ENCODE peak calls at places on chromosomes 1 and 21, in eight cellular contexts. U, Z, F, Y, W, L, R and S are unnamed samples.

GRCh38 chr1:15820478-15820877 is 13.0 kb upstream of the UQCRHL start:
- DNase-seq in U (no peak), Z (no peak), F (peak), Y (no peak), W (no peak), L (no peak), R (no peak), S (no peak)

GRCh38 chr1:67350783-67351182 is 43.1 kb downstream of the IL12RB2 start:
- DNase-seq in U (no peak), Z (no peak), F (no peak), Y (no peak), W (no peak), L (no peak), R (no peak), S (peak)

GRCh38 chr1:40017951-40018575 is 22.5 kb upstream of the CAP1 start:
- DNase-seq in U (no peak), Z (no peak), F (no peak), Y (no peak), W (no peak), L (no peak), R (no peak), S (peak)

GRCh38 chr1:171783816-171784530 is 2.5 kb downstream of the METTL13 start:
- DNase-seq in U (no peak), Z (no peak), F (no peak), Y (no peak), W (no peak), L (no peak), R (no peak), S (no peak)

GRCh38 chr1:107748529-107748928 is 216.5 kb downstream of the VAV3 start:
- DNase-seq in U (no peak), Z (no peak), F (peak), Y (no peak), W (no peak), L (peak), R (peak), S (no peak)

GRCh38 chr1:50425376-50426107 is 2.3 kb upstream of the DMRTA2 start:
- DNase-seq in U (no peak), Z (no peak), F (no peak), Y (no peak), W (no peak), L (peak), R (peak), S (no peak)

GRCh38 chr1:62508187-62508758 is 71.4 kb downstream of the USP1 start:
- DNase-seq in U (peak), Z (no peak), F (peak), Y (no peak), W (no peak), L (peak), R (peak), S (peak)

GRCh38 chr1:248926401-248927182 is 20.6 kb downstream of the PGBD2 start:
- DNase-seq in U (no peak), Z (no peak), F (no peak), Y (no peak), W (no peak), L (no peak), R (peak), S (no peak)

GRCh38 chr1:147052143-147052542 is 114.0 kb downstream of the NBPF12 start:
- DNase-seq in U (no peak), Z (no peak), F (no peak), Y (no peak), W (no peak), L (no peak), R (no peak), S (no peak)

GRCh38 chr1:99650021-99650420 is 4.1 kb downstream of the PALMD start:
- DNase-seq in U (no peak), Z (no peak), F (no peak), Y (no peak), W (no peak), L (no peak), R (no peak), S (no peak)

GRCh38 chr1:205870236-205870635 is 20.3 kb upstream of the PM20D1 start:
- DNase-seq in U (no peak), Z (no peak), F (no peak), Y (no peak), W (no peak), L (no peak), R (no peak), S (no peak)

GRCh38 chr1:205024679-205025078 is 18.3 kb upstream of the CNTN2 start:
- DNase-seq in U (no peak), Z (no peak), F (no peak), Y (no peak), W (no peak), L (no peak), R (no peak), S (no peak)

GRCh38 chr1:229089586-229090208 is 181.2 kb upstream of the RAB4A start:
- DNase-seq in U (no peak), Z (no peak), F (no peak), Y (no peak), W (no peak), L (no peak), R (no peak), S (no peak)

GRCh38 chr1:178086294-178087255 is 7.3 kb upstream of the RASAL2 start:
- DNase-seq in U (peak), Z (no peak), F (no peak), Y (no peak), W (no peak), L (no peak), R (no peak), S (no peak)

GRCh38 chr1:25809283-25809926 is 9.4 kb downstream of the SELENON start:
- DNase-seq in U (no peak), Z (no peak), F (no peak), Y (no peak), W (no peak), L (no peak), R (no peak), S (peak)

GRCh38 chr1:24932284-24932683 is 2.2 kb upstream of the RUNX3 start:
- DNase-seq in U (no peak), Z (peak), F (peak), Y (no peak), W (peak), L (peak), R (no peak), S (peak)

GRCh38 chr1:54934869-54935268 is 45.6 kb upstream of the TMEM61 start:
- DNase-seq in U (no peak), Z (no peak), F (peak), Y (no peak), W (no peak), L (no peak), R (peak), S (no peak)

GRCh38 chr1:65002508-65003315 is 36.4 kb upstream of the JAK1 start:
- DNase-seq in U (peak), Z (peak), F (peak), Y (peak), W (peak), L (peak), R (peak), S (peak)

GRCh38 chr1:52145137-52145536 is 3.2 kb downstream of the ZFYVE9 start:
- DNase-seq in U (no peak), Z (no peak), F (no peak), Y (no peak), W (no peak), L (no peak), R (no peak), S (no peak)

GRCh38 chr1:25806418-25806817 is 6.4 kb downstream of the SELENON start:
- DNase-seq in U (no peak), Z (no peak), F (no peak), Y (no peak), W (no peak), L (no peak), R (no peak), S (no peak)

GRCh38 chr1:15985611-15986272 is 9.8 kb upstream of the ZBTB17 start:
- DNase-seq in U (no peak), Z (no peak), F (no peak), Y (no peak), W (no peak), L (peak), R (peak), S (no peak)

GRCh38 chr1:155186266-155186954 is 12.8 kb downstream of the TRIM46 start:
- DNase-seq in U (no peak), Z (no peak), F (no peak), Y (no peak), W (no peak), L (no peak), R (no peak), S (no peak)

GRCh38 chr1:84884671-84885389 is 8.2 kb downstream of the LPAR3 start:
- DNase-seq in U (no peak), Z (no peak), F (no peak), Y (no peak), W (no peak), L (no peak), R (peak), S (no peak)

GRCh38 chr1:208466054-208466590 is 221.9 kb upstream of the PLXNA2 start:
- DNase-seq in U (no peak), Z (no peak), F (no peak), Y (no peak), W (no peak), L (no peak), R (no peak), S (no peak)

GRCh38 chr1:58548381-58548780 is 1.9 kb upstream of the OMA1 start:
- DNase-seq in U (no peak), Z (no peak), F (no peak), Y (no peak), W (no peak), L (no peak), R (no peak), S (no peak)

GRCh38 chr21:18545908-18546307 is 142.3 kb upstream of the TMPRSS15 start:
- DNase-seq in U (no peak), Z (no peak), F (peak), Y (no peak), W (no peak), L (no peak), R (no peak), S (no peak)